ENCODE peak calls at places on chromosomes 3 and 15, in six cellular contexts. M, U, N, R, V and G are unnamed samples.

GRCh38 chr3:142916611-142917010 is 27.7 kb upstream of the PCOLCE2 start:
- DNase-seq in V (no peak), N (no peak), M (no peak), R (no peak), U (no peak), G (no peak)

GRCh38 chr3:184229424-184230080 is at the start of gene VWA5B2:
- DNase-seq in N (peak), M (peak), V (peak), U (peak), R (peak), G (peak)

GRCh38 chr3:168165390-168166269 is 69.9 kb upstream of the GOLIM4 start:
- DNase-seq in R (no peak), V (peak), M (peak), N (peak), U (peak), G (peak)

GRCh38 chr3:1600206-1600605 is 498.5 kb upstream of the CNTN4 start:
- DNase-seq in R (no peak), N (no peak), V (no peak), U (no peak), M (no peak), G (no peak)

GRCh38 chr3:53616330-53616729 is 121.9 kb downstream of the CACNA1D start:
- DNase-seq in R (no peak), V (no peak), M (no peak), U (no peak), N (no peak), G (no peak)

GRCh38 chr15:63947228-63947627 is 99.1 kb downstream of the DAPK2 start:
- DNase-seq in U (no peak), M (no peak), R (no peak), N (no peak), V (no peak), G (no peak)

GRCh38 chr3:23712656-23713559 is 92.8 kb upstream of the UBE2E1 start:
- DNase-seq in U (peak), M (peak), R (peak), N (peak), V (peak), G (peak)

GRCh38 chr3:183490653-183491052 is 62.2 kb upstream of the MCF2L2 start:
- DNase-seq in V (no peak), U (no peak), N (no peak), R (no peak), M (no peak), G (peak)

GRCh38 chr3:32816439-32817194 is 1.2 kb upstream of the TRIM71 start:
- DNase-seq in V (no peak), M (peak), U (no peak), R (no peak), N (peak), G (peak)

GRCh38 chr3:117063910-117064309 is 354.3 kb downstream of the TUSC7 start:
- DNase-seq in R (no peak), N (no peak), U (peak), V (no peak), M (peak), G (peak)

GRCh38 chr3:37544869-37545352 is 316.8 kb upstream of the CTDSPL start:
- DNase-seq in R (no peak), N (no peak), U (no peak), M (no peak), V (no peak), G (no peak)

GRCh38 chr3:14988988-14989394 is 41.6 kb downstream of the NR2C2 start:
- DNase-seq in M (no peak), U (no peak), V (no peak), N (no peak), R (no peak), G (no peak)

GRCh38 chr15:50798684-50799083 is 33.2 kb upstream of the SPPL2A start:
- DNase-seq in N (no peak), V (no peak), R (peak), M (no peak), U (peak), G (no peak)

GRCh38 chr3:17645074-17645698 is 97.2 kb downstream of the TBC1D5 start:
- DNase-seq in V (peak), M (peak), N (peak), R (no peak), U (peak), G (peak)

GRCh38 chr3:149214702-149215101 is 6.9 kb downstream of the CP start:
- DNase-seq in R (no peak), U (no peak), N (no peak), M (no peak), V (no peak), G (no peak)

GRCh38 chr3:163721596-163721995 is 1356.7 kb downstream of the SI start:
- DNase-seq in V (no peak), R (no peak), U (no peak), N (no peak), M (no peak), G (no peak)

GRCh38 chr15:62560943-62561571 is 396.0 kb upstream of the C2CD4B start:
- DNase-seq in M (no peak), R (no peak), V (no peak), U (no peak), N (no peak), G (no peak)

GRCh38 chr3:134419966-134420321 is 45.7 kb upstream of the AMOTL2 start:
- DNase-seq in N (no peak), V (no peak), M (no peak), R (no peak), U (no peak), G (no peak)

GRCh38 chr3:12986986-12987385 is 86.2 kb downstream of the IQSEC1 start:
- DNase-seq in U (no peak), M (no peak), V (no peak), R (peak), N (peak), G (no peak)

GRCh38 chr3:30539772-30540171 is 66.6 kb upstream of the TGFBR2 start:
- DNase-seq in N (no peak), R (no peak), V (no peak), U (peak), M (no peak), G (peak)

GRCh38 chr3:126554560-126555525 is 3.9 kb downstream of the C3orf22 start:
- DNase-seq in R (peak), V (no peak), U (no peak), N (no peak), M (no peak), G (no peak)